ENCODE peak calls at places on chromosomes 5 and 9, in six cellular contexts. E, F, I, X, W and Z are unnamed samples.

GRCh38 chr5:176470539-176470938 is 22.4 kb downstream of the FAF2 start:
- DNase-seq in E (no peak), F (no peak), I (no peak), X (no peak), W (no peak), Z (no peak)

GRCh38 chr5:145946112-145946861 is 9.9 kb downstream of the SH3RF2 start:
- DNase-seq in E (no peak), F (no peak), I (no peak), X (peak; percentile 92), W (peak; percentile 67), Z (peak; percentile 57)

GRCh38 chr9:24652181-24652580 is 106.5 kb upstream of the IZUMO3 start:
- DNase-seq in E (no peak), F (no peak), I (no peak), X (no peak), W (no peak), Z (no peak)

GRCh38 chr9:137309368-137310189 is 7.5 kb upstream of the NRARP start:
- DNase-seq in E (no peak), F (no peak), I (no peak), X (no peak), W (no peak), Z (no peak)

GRCh38 chr5:92838253-92838652 is 742.8 kb downstream of the NR2F1-AS1 start:
- DNase-seq in E (no peak), F (no peak), I (no peak), X (peak; percentile 11), W (no peak), Z (no peak)

GRCh38 chr9:126690431-126691051 is 76.8 kb downstream of the LMX1B start:
- DNase-seq in E (peak; percentile 85), F (peak; percentile 36), I (no peak), X (peak; percentile 26), W (no peak), Z (peak; percentile 43)

GRCh38 chr9:129885018-129885669 is 49.9 kb downstream of the USP20 start:
- DNase-seq in E (peak; percentile 86), F (no peak), I (no peak), X (peak; percentile 32), W (no peak), Z (peak; percentile 47)

GRCh38 chr9:91245432-91246313 is 116.0 kb downstream of the AUH start:
- DNase-seq in E (no peak), F (no peak), I (no peak), X (peak; percentile 41), W (no peak), Z (peak; percentile 50)

GRCh38 chr9:137439158-137439714 is 1.9 kb downstream of the ENTPD8 start:
- DNase-seq in E (no peak), F (no peak), I (no peak), X (no peak), W (no peak), Z (no peak)

GRCh38 chr5:141734501-141735231 is 52.6 kb upstream of the ARAP3 start:
- DNase-seq in E (no peak), F (peak; percentile 10), I (peak; percentile 13), X (peak; percentile 74), W (peak; percentile 36), Z (peak; percentile 89)

GRCh38 chr5:176596689-176597416 is 13.1 kb downstream of the GPRIN1 start:
- DNase-seq in E (peak; percentile 84), F (peak; percentile 54), I (no peak), X (no peak), W (no peak), Z (peak; percentile 76)

GRCh38 chr5:135039526-135040296 is 5.7 kb upstream of the PITX1 start:
- DNase-seq in E (no peak), F (no peak), I (no peak), X (no peak), W (no peak), Z (peak; percentile 46)

GRCh38 chr5:14849516-14850294 is 21.9 kb downstream of the ANKH start:
- DNase-seq in E (no peak), F (no peak), I (no peak), X (no peak), W (no peak), Z (peak; percentile 26)

GRCh38 chr5:8907168-8907868 is 638.6 kb downstream of the SEMA5A start:
- DNase-seq in E (no peak), F (no peak), I (no peak), X (no peak), W (peak; percentile 47), Z (peak; percentile 26)

GRCh38 chr5:101590384-101590783 is 687.3 kb upstream of the ST8SIA4 start:
- DNase-seq in E (no peak), F (no peak), I (no peak), X (no peak), W (peak; percentile 36), Z (peak; percentile 15)

GRCh38 chr5:113330533-113331200 is 104.1 kb downstream of the TSSK1B start:
- DNase-seq in E (no peak), F (peak; percentile 8), I (no peak), X (peak; percentile 26), W (peak; percentile 66), Z (peak; percentile 69)

GRCh38 chr9:36765468-36766341 is 193.0 kb downstream of the MELK start:
- DNase-seq in E (peak; percentile 94), F (peak; percentile 85), I (peak; percentile 21), X (peak; percentile 85), W (peak; percentile 54), Z (peak; percentile 27)

GRCh38 chr5:87120518-87121314 is 147.0 kb upstream of the RASA1 start:
- DNase-seq in E (no peak), F (no peak), I (peak; percentile 65), X (peak; percentile 41), W (peak; percentile 82), Z (peak; percentile 72)

GRCh38 chr5:137442660-137443059 is 56.5 kb downstream of the SPOCK1 start:
- DNase-seq in E (no peak), F (no peak), I (no peak), X (no peak), W (no peak), Z (no peak)

GRCh38 chr5:3080366-3080765 is 328.9 kb upstream of the IRX2 start:
- DNase-seq in E (no peak), F (no peak), I (no peak), X (no peak), W (no peak), Z (no peak)

GRCh38 chr5:59917121-59917520 is 23.6 kb upstream of the PDE4D start:
- DNase-seq in E (no peak), F (no peak), I (no peak), X (no peak), W (no peak), Z (no peak)

GRCh38 chr9:131419029-131419614 is 25.2 kb downstream of the PRRC2B start:
- DNase-seq in E (no peak), F (no peak), I (no peak), X (no peak), W (no peak), Z (no peak)

GRCh38 chr5:127080001-127080478 is 6.7 kb upstream of the C5orf63 start:
- DNase-seq in E (no peak), F (no peak), I (no peak), X (no peak), W (no peak), Z (no peak)

GRCh38 chr9:128072144-128073021 is 4.4 kb downstream of the SLC25A25 start:
- DNase-seq in E (peak; percentile 75), F (peak; percentile 60), I (peak; percentile 55), X (peak; percentile 71), W (peak; percentile 58), Z (peak; percentile 44)